ENCODE peak calls at places on chromosomes 13 and 19, in ten cellular contexts. N is SK-N-SH, I is HCT116, D is esophagus muscularis mucosa, G is H1, L is endothelial cell of umbilical vein, P is sigmoid colon, O is prostate gland, Z is transverse colon, H is Panc1. M is an unnamed sample.
A peak's percentile ranks its signal among the peaks of the same experiment; 100 is the strongest.

GRCh38 chr13:113153810-113154748 is 4.4 kb upstream of the PROZ start:
- DNase-seq in N (peak; percentile 93), I (peak; percentile 18), D (peak; percentile 95), G (no peak), L (peak; percentile 62), P (peak; percentile 94), O (peak; percentile 76), Z (peak; percentile 85), H (no peak), M (peak; percentile 84)

GRCh38 chr13:102724923-102725322 is 30.1 kb upstream of the METTL21C start:
- DNase-seq in N (peak; percentile 29), I (no peak), D (no peak), G (no peak), L (peak; percentile 76), P (no peak), O (no peak), Z (no peak), H (no peak), M (no peak)

GRCh38 chr13:59424661-59425060 is 739.1 kb downstream of the DIAPH3 start:
- DNase-seq in N (no peak), I (no peak), D (no peak), G (no peak), L (no peak), P (no peak), O (no peak), Z (no peak), H (no peak), M (no peak)

GRCh38 chr13:25982908-25983307 is 68.9 kb downstream of the SHISA2 start:
- DNase-seq in N (no peak), I (no peak), D (no peak), G (no peak), L (peak; percentile 36), P (no peak), O (no peak), Z (no peak), H (no peak), M (no peak)

GRCh38 chr19:16153582-16154336 is 10.3 kb downstream of the HSH2D start:
- DNase-seq in N (no peak), I (peak; percentile 36), D (no peak), G (no peak), L (no peak), P (no peak), O (no peak), Z (no peak), H (no peak), M (no peak)

GRCh38 chr13:110932588-110932987 is 17.7 kb upstream of the ANKRD10 start:
- DNase-seq in N (no peak), I (no peak), D (no peak), G (no peak), L (no peak), P (no peak), O (no peak), Z (no peak), H (no peak), M (no peak)

GRCh38 chr19:5452594-5453565 is 2.3 kb upstream of the ZNRF4 start:
- DNase-seq in N (peak; percentile 61), I (peak; percentile 78), D (no peak), G (no peak), L (no peak), P (no peak), O (no peak), Z (no peak), H (no peak), M (no peak)

GRCh38 chr19:38371081-38371480 is 3.3 kb upstream of the PSMD8 start:
- DNase-seq in N (no peak), I (no peak), D (no peak), G (no peak), L (no peak), P (no peak), O (no peak), Z (no peak), H (no peak), M (no peak)

GRCh38 chr13:26967119-26968038 is 204.2 kb downstream of the USP12 start:
- DNase-seq in N (peak; percentile 63), I (no peak), D (no peak), G (no peak), L (no peak), P (peak; percentile 84), O (no peak), Z (no peak), H (no peak), M (no peak)

GRCh38 chr19:14554382-14554812 is 17.5 kb downstream of the NDUFB7 start:
- DNase-seq in N (no peak), I (no peak), D (no peak), G (no peak), L (no peak), P (no peak), O (peak; percentile 73), Z (peak; percentile 30), H (no peak), M (peak; percentile 75)

GRCh38 chr19:58379276-58379675 is 1.6 kb downstream of the ZNF837 start:
- DNase-seq in N (no peak), I (no peak), D (no peak), G (no peak), L (no peak), P (no peak), O (no peak), Z (no peak), H (no peak), M (no peak)

GRCh38 chr19:36421749-36422481 is 3.5 kb upstream of the ZFP82 start:
- DNase-seq in N (no peak), I (no peak), D (no peak), G (no peak), L (no peak), P (no peak), O (no peak), Z (no peak), H (no peak), M (no peak)
- H3K4me3 ChIP-seq in N (no peak overlapping the region), I (no peak overlapping the region), D (peak overlapping the region; percentile 58), G (peak overlapping the region; percentile 40), L (peak overlapping the region; percentile 35), P (peak overlapping the region; percentile 11), O (peak overlapping the region; percentile 21), Z (peak overlapping the region; percentile 38), H (no peak overlapping the region), M (peak overlapping the region; percentile 34)

GRCh38 chr19:11535792-11536595 is 2.7 kb upstream of the CNN1 start:
- DNase-seq in N (peak; percentile 99), I (peak; percentile 81), D (peak; percentile 97), G (peak; percentile 71), L (peak; percentile 81), P (peak; percentile 97), O (peak; percentile 73), Z (peak; percentile 93), H (peak; percentile 22), M (peak; percentile 90)

GRCh38 chr19:11539495-11540365 is 1.1 kb downstream of the CNN1 start:
- DNase-seq in N (peak; percentile 83), I (no peak), D (no peak), G (no peak), L (no peak), P (peak; percentile 91), O (no peak), Z (peak; percentile 29), H (no peak), M (peak; percentile 67)

GRCh38 chr19:11540642-11541041 is 2.0 kb downstream of the CNN1 start:
- DNase-seq in N (no peak), I (no peak), D (no peak), G (no peak), L (no peak), P (no peak), O (no peak), Z (no peak), H (no peak), M (peak; percentile 73)

GRCh38 chr19:11541238-11541637 is 2.6 kb downstream of the CNN1 start:
- DNase-seq in N (no peak), I (no peak), D (no peak), G (no peak), L (no peak), P (no peak), O (no peak), Z (no peak), H (no peak), M (no peak)

GRCh38 chr19:11538232-11539036 is at the start of gene CNN1:
- DNase-seq in N (no peak), I (no peak), D (peak; percentile 94), G (peak; percentile 76), L (peak; percentile 15), P (peak; percentile 98), O (no peak), Z (peak; percentile 75), H (no peak), M (peak; percentile 93)
- TF ChIP-seq POLR2AphosphoS5 in N (no peak), I (no peak), D (peak; percentile 99), G (peak; percentile 57), L (no peak), P (peak; percentile 99), O (peak; percentile 69), Z (peak; percentile 82), H (no peak), M (peak; percentile 60)

GRCh38 chr19:40601061-40601973 is at the start of gene LTBP4:
- DNase-seq in N (peak; percentile 74), I (no peak), D (no peak), G (no peak), L (no peak), P (peak; percentile 89), O (no peak), Z (peak; percentile 70), H (no peak), M (no peak)
- TF ChIP-seq CTCF in N (no peak), I (no peak), D (no peak), G (peak; percentile 29), L (no peak), P (no peak), O (no peak), Z (no peak), H (peak; percentile 59), M (no peak)

DNA sequence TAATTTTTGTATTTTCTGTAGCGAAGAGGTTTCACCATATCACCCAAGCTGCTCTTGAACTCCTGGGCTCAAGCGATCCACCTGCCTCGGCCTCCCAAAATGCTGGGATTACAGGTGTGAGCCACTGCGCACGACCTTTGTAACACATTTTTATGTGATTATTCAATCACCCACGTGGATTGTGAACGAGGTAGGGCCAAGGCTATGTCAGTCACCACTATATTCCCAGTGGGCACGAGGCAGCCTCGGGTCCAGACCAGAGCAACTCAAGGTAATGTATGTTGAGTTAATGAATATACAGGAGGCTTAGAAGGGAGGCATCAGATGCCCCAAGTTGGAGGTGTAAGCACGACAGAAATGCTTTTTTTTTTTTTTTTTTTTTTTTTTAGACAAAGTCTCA is 8.9 kb downstream of the PTGIR start:
- DNase-seq in N (no peak), I (no peak), D (no peak), G (no peak), L (no peak), P (no peak), O (no peak), Z (no peak), H (no peak), M (no peak)
- H3K4me3 ChIP-seq in N (no peak overlapping the region), I (no peak overlapping the region), D (no peak overlapping the region), G (no peak overlapping the region), L (no peak overlapping the region), P (no peak overlapping the region), O (no peak overlapping the region), Z (no peak overlapping the region), H (no peak overlapping the region), M (no peak overlapping the region)